ENCODE peak calls at places on chromosomes 12 and 14, in six cellular contexts. One of them, this sample, is unnamed.

GRCh38 chr14:65141523-65141922 is 39.2 kb upstream of the MAX start:
- DNase-seq in heart right ventricle: no peak
- DNase-seq in putamen: no peak
- DNase-seq in CD8-positive, alpha-beta memory T cell: no peak
- DNase-seq in activated CD8-positive, alpha-beta memory T cell treated with anti-CD3 and anti-CD28 coated beads, Interleukin-2, amount 50 U/mL, for 48 hours: no peak
- DNase-seq in HT-29: no peak
- DNase-seq in this sample: no peak

GRCh38 chr12:46209165-46209564 is 59.7 kb downstream of the SLC38A1 start:
- DNase-seq in CD8-positive, alpha-beta memory T cell: no peak
- DNase-seq in putamen: no peak
- DNase-seq in activated CD8-positive, alpha-beta memory T cell treated with anti-CD3 and anti-CD28 coated beads, Interleukin-2, amount 50 U/mL, for 48 hours: no peak
- DNase-seq in HT-29: no peak
- DNase-seq in heart right ventricle: no peak
- DNase-seq in this sample: no peak

GRCh38 chr12:117649796-117650195 is 288.4 kb upstream of the NOS1 start:
- DNase-seq in HT-29: no peak
- DNase-seq in activated CD8-positive, alpha-beta memory T cell treated with anti-CD3 and anti-CD28 coated beads, Interleukin-2, amount 50 U/mL, for 48 hours: no peak
- DNase-seq in heart right ventricle: no peak
- DNase-seq in putamen: peak
- DNase-seq in CD8-positive, alpha-beta memory T cell: no peak
- DNase-seq in this sample: no peak

GRCh38 chr14:89621009-89621421 is 204.0 kb upstream of the FOXN3 start:
- DNase-seq in CD8-positive, alpha-beta memory T cell: peak
- DNase-seq in putamen: no peak
- DNase-seq in heart right ventricle: no peak
- DNase-seq in activated CD8-positive, alpha-beta memory T cell treated with anti-CD3 and anti-CD28 coated beads, Interleukin-2, amount 50 U/mL, for 48 hours: peak
- DNase-seq in HT-29: no peak
- DNase-seq in this sample: no peak

GRCh38 chr12:30420561-30420960 is 275.1 kb downstream of the IPO8 start:
- DNase-seq in CD8-positive, alpha-beta memory T cell: no peak
- DNase-seq in heart right ventricle: no peak
- DNase-seq in HT-29: no peak
- DNase-seq in putamen: no peak
- DNase-seq in activated CD8-positive, alpha-beta memory T cell treated with anti-CD3 and anti-CD28 coated beads, Interleukin-2, amount 50 U/mL, for 48 hours: no peak
- DNase-seq in this sample: no peak

GRCh38 chr12:38886064-38886463 is 19.3 kb downstream of the CPNE8 start:
- DNase-seq in HT-29: peak
- DNase-seq in activated CD8-positive, alpha-beta memory T cell treated with anti-CD3 and anti-CD28 coated beads, Interleukin-2, amount 50 U/mL, for 48 hours: no peak
- DNase-seq in heart right ventricle: no peak
- DNase-seq in CD8-positive, alpha-beta memory T cell: no peak
- DNase-seq in putamen: no peak
- DNase-seq in this sample: peak

GRCh38 chr12:114780746-114781399 is 96.9 kb upstream of the TBX3 start:
- DNase-seq in activated CD8-positive, alpha-beta memory T cell treated with anti-CD3 and anti-CD28 coated beads, Interleukin-2, amount 50 U/mL, for 48 hours: no peak
- DNase-seq in heart right ventricle: no peak
- DNase-seq in CD8-positive, alpha-beta memory T cell: no peak
- DNase-seq in putamen: no peak
- DNase-seq in HT-29: no peak
- DNase-seq in this sample: no peak

GRCh38 chr14:63388766-63389431 is 70.2 kb upstream of the GPHB5 start:
- DNase-seq in HT-29: peak
- DNase-seq in CD8-positive, alpha-beta memory T cell: peak
- DNase-seq in heart right ventricle: peak
- DNase-seq in activated CD8-positive, alpha-beta memory T cell treated with anti-CD3 and anti-CD28 coated beads, Interleukin-2, amount 50 U/mL, for 48 hours: peak
- DNase-seq in putamen: peak
- DNase-seq in this sample: peak

GRCh38 chr14:45089813-45090212 is 5.9 kb downstream of the PRPF39 start:
- DNase-seq in HT-29: no peak
- DNase-seq in CD8-positive, alpha-beta memory T cell: no peak
- DNase-seq in putamen: peak
- DNase-seq in activated CD8-positive, alpha-beta memory T cell treated with anti-CD3 and anti-CD28 coated beads, Interleukin-2, amount 50 U/mL, for 48 hours: no peak
- DNase-seq in heart right ventricle: no peak
- DNase-seq in this sample: no peak

GRCh38 chr12:128786741-128787391 is 36.9 kb downstream of the SLC15A4 start:
- DNase-seq in HT-29: no peak
- DNase-seq in putamen: no peak
- DNase-seq in CD8-positive, alpha-beta memory T cell: no peak
- DNase-seq in activated CD8-positive, alpha-beta memory T cell treated with anti-CD3 and anti-CD28 coated beads, Interleukin-2, amount 50 U/mL, for 48 hours: no peak
- DNase-seq in heart right ventricle: no peak
- DNase-seq in this sample: no peak

GRCh38 chr12:69476276-69477017 is 6.3 kb downstream of the FRS2 start:
- DNase-seq in CD8-positive, alpha-beta memory T cell: no peak
- DNase-seq in HT-29: no peak
- DNase-seq in putamen: peak
- DNase-seq in activated CD8-positive, alpha-beta memory T cell treated with anti-CD3 and anti-CD28 coated beads, Interleukin-2, amount 50 U/mL, for 48 hours: no peak
- DNase-seq in heart right ventricle: no peak
- DNase-seq in this sample: no peak

GRCh38 chr14:93734086-93734822 is 54.0 kb downstream of the PRIMA1 start:
- DNase-seq in putamen: no peak
- DNase-seq in heart right ventricle: no peak
- DNase-seq in activated CD8-positive, alpha-beta memory T cell treated with anti-CD3 and anti-CD28 coated beads, Interleukin-2, amount 50 U/mL, for 48 hours: no peak
- DNase-seq in CD8-positive, alpha-beta memory T cell: no peak
- DNase-seq in HT-29: no peak
- DNase-seq in this sample: peak

GRCh38 chr14:92382677-92383076 is 59.7 kb downstream of the SLC24A4 start:
- DNase-seq in activated CD8-positive, alpha-beta memory T cell treated with anti-CD3 and anti-CD28 coated beads, Interleukin-2, amount 50 U/mL, for 48 hours: no peak
- DNase-seq in heart right ventricle: no peak
- DNase-seq in CD8-positive, alpha-beta memory T cell: no peak
- DNase-seq in putamen: no peak
- DNase-seq in HT-29: peak
- DNase-seq in this sample: no peak

GRCh38 chr12:59834659-59835474 is 239.0 kb downstream of the SLC16A7 start:
- DNase-seq in CD8-positive, alpha-beta memory T cell: no peak
- DNase-seq in activated CD8-positive, alpha-beta memory T cell treated with anti-CD3 and anti-CD28 coated beads, Interleukin-2, amount 50 U/mL, for 48 hours: no peak
- DNase-seq in heart right ventricle: no peak
- DNase-seq in putamen: no peak
- DNase-seq in HT-29: peak
- DNase-seq in this sample: no peak

GRCh38 chr12:95393191-95393790 is 80.7 kb upstream of the METAP2 start:
- DNase-seq in HT-29: no peak
- DNase-seq in heart right ventricle: no peak
- DNase-seq in CD8-positive, alpha-beta memory T cell: no peak
- DNase-seq in putamen: no peak
- DNase-seq in activated CD8-positive, alpha-beta memory T cell treated with anti-CD3 and anti-CD28 coated beads, Interleukin-2, amount 50 U/mL, for 48 hours: no peak
- DNase-seq in this sample: no peak

GRCh38 chr14:29821665-29822429 is 105.8 kb downstream of the PRKD1 start:
- DNase-seq in heart right ventricle: no peak
- DNase-seq in activated CD8-positive, alpha-beta memory T cell treated with anti-CD3 and anti-CD28 coated beads, Interleukin-2, amount 50 U/mL, for 48 hours: no peak
- DNase-seq in HT-29: no peak
- DNase-seq in putamen: no peak
- DNase-seq in CD8-positive, alpha-beta memory T cell: no peak
- DNase-seq in this sample: no peak

GRCh38 chr12:5571115-5571514 is 139.2 kb downstream of the NTF3 start:
- DNase-seq in HT-29: no peak
- DNase-seq in CD8-positive, alpha-beta memory T cell: no peak
- DNase-seq in heart right ventricle: no peak
- DNase-seq in putamen: no peak
- DNase-seq in activated CD8-positive, alpha-beta memory T cell treated with anti-CD3 and anti-CD28 coated beads, Interleukin-2, amount 50 U/mL, for 48 hours: no peak
- DNase-seq in this sample: no peak

GRCh38 chr14:73283592-73284379 is 46.5 kb downstream of the PAPLN start:
- DNase-seq in CD8-positive, alpha-beta memory T cell: no peak
- DNase-seq in putamen: peak
- DNase-seq in heart right ventricle: no peak
- DNase-seq in activated CD8-positive, alpha-beta memory T cell treated with anti-CD3 and anti-CD28 coated beads, Interleukin-2, amount 50 U/mL, for 48 hours: no peak
- DNase-seq in HT-29: no peak
- DNase-seq in this sample: no peak

GRCh38 chr12:125687403-125687802 is 622.2 kb downstream of the AACS start:
- DNase-seq in putamen: no peak
- DNase-seq in activated CD8-positive, alpha-beta memory T cell treated with anti-CD3 and anti-CD28 coated beads, Interleukin-2, amount 50 U/mL, for 48 hours: no peak
- DNase-seq in HT-29: no peak
- DNase-seq in heart right ventricle: no peak
- DNase-seq in CD8-positive, alpha-beta memory T cell: no peak
- DNase-seq in this sample: no peak

GRCh38 chr12:28378749-28379148 is 188.5 kb downstream of the CCDC91 start:
- DNase-seq in heart right ventricle: no peak
- DNase-seq in HT-29: no peak
- DNase-seq in putamen: no peak
- DNase-seq in CD8-positive, alpha-beta memory T cell: no peak
- DNase-seq in activated CD8-positive, alpha-beta memory T cell treated with anti-CD3 and anti-CD28 coated beads, Interleukin-2, amount 50 U/mL, for 48 hours: no peak
- DNase-seq in this sample: no peak

GRCh38 chr14:103941462-103941861 is 867 bp downstream of the RD3L start:
- DNase-seq in HT-29: no peak
- DNase-seq in putamen: no peak
- DNase-seq in CD8-positive, alpha-beta memory T cell: no peak
- DNase-seq in heart right ventricle: no peak
- DNase-seq in activated CD8-positive, alpha-beta memory T cell treated with anti-CD3 and anti-CD28 coated beads, Interleukin-2, amount 50 U/mL, for 48 hours: no peak
- DNase-seq in this sample: no peak

GRCh38 chr12:27843714-27844245 is 63.7 kb upstream of the MANSC4 start:
- DNase-seq in activated CD8-positive, alpha-beta memory T cell treated with anti-CD3 and anti-CD28 coated beads, Interleukin-2, amount 50 U/mL, for 48 hours: no peak
- DNase-seq in heart right ventricle: no peak
- DNase-seq in CD8-positive, alpha-beta memory T cell: no peak
- DNase-seq in HT-29: no peak
- DNase-seq in putamen: no peak
- DNase-seq in this sample: no peak

GRCh38 chr14:43539210-43539609 is 967.9 kb downstream of the FSCB start:
- DNase-seq in activated CD8-positive, alpha-beta memory T cell treated with anti-CD3 and anti-CD28 coated beads, Interleukin-2, amount 50 U/mL, for 48 hours: no peak
- DNase-seq in CD8-positive, alpha-beta memory T cell: no peak
- DNase-seq in putamen: no peak
- DNase-seq in HT-29: peak
- DNase-seq in heart right ventricle: no peak
- DNase-seq in this sample: no peak

GRCh38 chr14:77856930-77857329 is 57.0 kb downstream of the ADCK1 start:
- DNase-seq in HT-29: no peak
- DNase-seq in putamen: no peak
- DNase-seq in CD8-positive, alpha-beta memory T cell: no peak
- DNase-seq in activated CD8-positive, alpha-beta memory T cell treated with anti-CD3 and anti-CD28 coated beads, Interleukin-2, amount 50 U/mL, for 48 hours: no peak
- DNase-seq in heart right ventricle: no peak
- DNase-seq in this sample: no peak

GRCh38 chr12:41250748-41251147 is 62.6 kb downstream of the PDZRN4 start:
- DNase-seq in activated CD8-positive, alpha-beta memory T cell treated with anti-CD3 and anti-CD28 coated beads, Interleukin-2, amount 50 U/mL, for 48 hours: no peak
- DNase-seq in HT-29: no peak
- DNase-seq in putamen: no peak
- DNase-seq in CD8-positive, alpha-beta memory T cell: no peak
- DNase-seq in heart right ventricle: no peak
- DNase-seq in this sample: no peak

GRCh38 chr14:21924479-21924878 is 250.9 kb upstream of the OR4E1 start:
- DNase-seq in HT-29: no peak
- DNase-seq in activated CD8-positive, alpha-beta memory T cell treated with anti-CD3 and anti-CD28 coated beads, Interleukin-2, amount 50 U/mL, for 48 hours: peak
- DNase-seq in heart right ventricle: no peak
- DNase-seq in putamen: no peak
- DNase-seq in CD8-positive, alpha-beta memory T cell: peak
- DNase-seq in this sample: no peak

GRCh38 chr14:72892103-72892878 is 1.6 kb downstream of the DPF3 start:
- DNase-seq in CD8-positive, alpha-beta memory T cell: peak
- DNase-seq in activated CD8-positive, alpha-beta memory T cell treated with anti-CD3 and anti-CD28 coated beads, Interleukin-2, amount 50 U/mL, for 48 hours: peak
- DNase-seq in HT-29: no peak
- DNase-seq in putamen: no peak
- DNase-seq in heart right ventricle: peak
- DNase-seq in this sample: no peak

GRCh38 chr12:46874642-46875041 is 48.8 kb upstream of the SLC38A4 start:
- DNase-seq in HT-29: no peak
- DNase-seq in heart right ventricle: peak
- DNase-seq in putamen: no peak
- DNase-seq in CD8-positive, alpha-beta memory T cell: no peak
- DNase-seq in activated CD8-positive, alpha-beta memory T cell treated with anti-CD3 and anti-CD28 coated beads, Interleukin-2, amount 50 U/mL, for 48 hours: no peak
- DNase-seq in this sample: peak

GRCh38 chr14:90540437-90540836 is 143.6 kb downstream of the CALM1 start:
- DNase-seq in putamen: no peak
- DNase-seq in activated CD8-positive, alpha-beta memory T cell treated with anti-CD3 and anti-CD28 coated beads, Interleukin-2, amount 50 U/mL, for 48 hours: no peak
- DNase-seq in CD8-positive, alpha-beta memory T cell: no peak
- DNase-seq in heart right ventricle: no peak
- DNase-seq in HT-29: no peak
- DNase-seq in this sample: no peak

GRCh38 chr12:95802482-95803264 is 12.1 kb upstream of the NTN4 start:
- DNase-seq in HT-29: peak
- DNase-seq in activated CD8-positive, alpha-beta memory T cell treated with anti-CD3 and anti-CD28 coated beads, Interleukin-2, amount 50 U/mL, for 48 hours: no peak
- DNase-seq in putamen: no peak
- DNase-seq in heart right ventricle: no peak
- DNase-seq in CD8-positive, alpha-beta memory T cell: no peak
- DNase-seq in this sample: no peak

This sample was measured in psoas muscle.